ENCODE peak calls at places on chromosomes 4 and X, in six cellular contexts. J is hepatocyte, W is coronary artery, M is GDM1, L is T-helper 2 cell, Q is fibroblast of mammary gland. Y is an unnamed sample.

GRCh38 chr4:94690851-94691254 is 66.9 kb upstream of the BMPR1B start:
- DNase-seq in J (no peak), W (no peak), M (no peak), L (no peak), Q (peak), Y (peak)

GRCh38 chr4:8079916-8080753 is 78.5 kb downstream of the ABLIM2 start:
- DNase-seq in J (no peak), W (no peak), M (no peak), L (no peak), Q (no peak), Y (no peak)

GRCh38 chrX:154432210-154432609 is 3.7 kb downstream of the ATP6AP1 start:
- DNase-seq in J (no peak), W (no peak), M (no peak), L (no peak), Q (no peak), Y (no peak)

GRCh38 chr4:88320174-88320779 is 35.9 kb upstream of the PPM1K start:
- DNase-seq in J (no peak), W (no peak), M (no peak), L (no peak), Q (no peak), Y (peak)

GRCh38 chrX:9317174-9317573 is 147.7 kb upstream of the TBL1X start:
- DNase-seq in J (no peak), W (no peak), M (no peak), L (no peak), Q (no peak), Y (no peak)

GRCh38 chr4:176034498-176034897 is 31.1 kb upstream of the WDR17 start:
- DNase-seq in J (peak), W (no peak), M (no peak), L (no peak), Q (peak), Y (peak)

GRCh38 chrX:19059063-19059462 is 63.2 kb downstream of the ADGRG2 start:
- DNase-seq in J (no peak), W (no peak), M (no peak), L (no peak), Q (no peak), Y (no peak)

GRCh38 chr4:152848508-152848907 is 68.8 kb downstream of the ARFIP1 start:
- DNase-seq in J (no peak), W (no peak), M (no peak), L (no peak), Q (peak), Y (peak)

GRCh38 chr4:26127001-26127400 is 193.8 kb upstream of the RBPJ start:
- DNase-seq in J (no peak), W (no peak), M (no peak), L (no peak), Q (no peak), Y (no peak)

GRCh38 chr4:98626350-98626749 is 32.1 kb downstream of the TSPAN5 start:
- DNase-seq in J (peak), W (no peak), M (peak), L (no peak), Q (peak), Y (peak)

GRCh38 chrX:133401539-133401938 is 13.8 kb downstream of the GPC4 start:
- DNase-seq in J (no peak), W (no peak), M (no peak), L (no peak), Q (peak), Y (no peak)

GRCh38 chrX:22124098-22124497 is 92.0 kb downstream of the PHEX start:
- DNase-seq in J (no peak), W (no peak), M (no peak), L (no peak), Q (peak), Y (no peak)

GRCh38 chrX:138026211-138026610 is 460.3 kb downstream of the ZIC3 start:
- DNase-seq in J (peak), W (no peak), M (no peak), L (no peak), Q (peak), Y (no peak)

GRCh38 chr4:66972087-66972486 is 573.2 kb downstream of the CENPC start:
- DNase-seq in J (no peak), W (no peak), M (no peak), L (no peak), Q (no peak), Y (peak)